ENCODE peak calls at places on chromosomes 7 and 10, in eight cellular contexts. X is neural progenitor cell; M is astrocyte of the spinal cord; J is adrenal gland; E is AG04449; Z is astrocyte of the cerebellum; K is effector memory CD4-positive, alpha-beta T cell; W is heart right ventricle. B is an unnamed sample.

GRCh38 chr10:17984056-17984455 is 32.3 kb downstream of the SLC39A12 start:
- DNase-seq in Z (peak), J (no peak), X (no peak), M (peak), E (no peak), K (no peak), W (no peak), B (no peak)

GRCh38 chr10:129491123-129491734 is 24.2 kb downstream of the MGMT start:
- DNase-seq in M (peak), E (no peak), W (no peak), K (no peak), Z (no peak), J (no peak), X (peak), B (no peak)

GRCh38 chr7:116271980-116272886 is 61.9 kb downstream of the TES start:
- DNase-seq in E (peak), X (no peak), W (no peak), K (no peak), M (peak), J (peak), Z (peak), B (no peak)

GRCh38 chr10:3935141-3935540 is 150.1 kb upstream of the KLF6 start:
- DNase-seq in W (peak), J (no peak), X (no peak), M (peak), Z (peak), E (no peak), K (peak), B (no peak)

GRCh38 chr7:107045980-107046379 is 1.5 kb downstream of the PRKAR2B start:
- DNase-seq in W (no peak), Z (no peak), X (no peak), E (peak), J (no peak), M (peak), K (no peak), B (no peak)

GRCh38 chr10:5945561-5946418 is 31.6 kb downstream of the IL15RA start:
- DNase-seq in E (peak), K (no peak), W (peak), J (peak), Z (peak), X (no peak), M (peak), B (no peak)

GRCh38 chr7:27464970-27465369 is 197.7 kb downstream of the HIBADH start:
- DNase-seq in W (no peak), K (no peak), E (no peak), M (no peak), J (no peak), X (no peak), Z (no peak), B (no peak)

GRCh38 chr7:81616951-81617350 is 152.9 kb downstream of the HGF start:
- DNase-seq in E (no peak), M (peak), J (no peak), X (no peak), K (no peak), Z (no peak), W (no peak), B (no peak)

GRCh38 chr10:14583252-14583651 is 191.4 kb downstream of the FAM107B start:
- DNase-seq in Z (no peak), J (no peak), M (no peak), K (peak), W (no peak), X (no peak), E (no peak), B (no peak)

GRCh38 chr7:155198901-155199845 is 98.5 kb upstream of the INSIG1 start:
- DNase-seq in W (no peak), M (peak), X (no peak), J (no peak), Z (no peak), K (no peak), E (peak), B (no peak)

GRCh38 chr7:31896929-31897328 is 173.3 kb downstream of the PDE1C start:
- DNase-seq in W (no peak), M (no peak), K (no peak), J (no peak), X (no peak), Z (no peak), E (peak), B (no peak)

GRCh38 chr10:120505866-120506265 is 48.8 kb downstream of the PLPP4 start:
- DNase-seq in E (no peak), X (no peak), Z (peak), M (peak), W (no peak), J (no peak), K (no peak), B (no peak)

GRCh38 chr7:28020302-28020940 is 160.2 kb downstream of the JAZF1 start:
- DNase-seq in Z (peak), E (no peak), W (peak), M (peak), J (peak), X (peak), K (no peak), B (peak)

GRCh38 chr7:122651451-122651850 is 47.5 kb downstream of the RNF133 start:
- DNase-seq in X (no peak), J (no peak), W (no peak), E (no peak), M (no peak), Z (no peak), K (no peak), B (no peak)

GRCh38 chr7:140260338-140260737 is 83.6 kb upstream of the KDM7A start:
- DNase-seq in X (no peak), J (no peak), E (no peak), Z (no peak), W (no peak), K (no peak), M (no peak), B (no peak)

GRCh38 chr10:1364151-1364910 is 308.1 kb downstream of the WDR37 start:
- DNase-seq in X (no peak), M (no peak), Z (no peak), W (no peak), E (no peak), J (no peak), K (no peak), B (no peak)

GRCh38 chr10:34906021-34906965 is 91.2 kb upstream of the PARD3 start:
- DNase-seq in X (peak), K (no peak), E (no peak), J (peak), W (no peak), Z (no peak), M (peak), B (no peak)

GRCh38 chr10:73439605-73440298 is 6.4 kb upstream of the MSS51 start:
- DNase-seq in X (no peak), W (no peak), E (peak), M (peak), J (no peak), Z (no peak), K (no peak), B (no peak)

GRCh38 chr10:29668628-29669027 is 33.9 kb upstream of the SVIL start:
- DNase-seq in M (peak), E (no peak), Z (no peak), X (no peak), W (no peak), K (no peak), J (no peak), B (no peak)

GRCh38 chr10:3396116-3396515 is 223.5 kb upstream of the PITRM1 start:
- DNase-seq in M (no peak), W (no peak), Z (no peak), J (no peak), K (no peak), X (no peak), E (no peak), B (no peak)

GRCh38 chr7:157548691-157549265 is 212.0 kb downstream of the DNAJB6 start:
- DNase-seq in J (no peak), Z (no peak), M (no peak), X (no peak), K (no peak), W (no peak), E (no peak), B (no peak)

GRCh38 chr7:117084286-117084685 is 131.0 kb downstream of the ST7 start:
- DNase-seq in J (no peak), K (no peak), M (no peak), W (no peak), E (no peak), Z (no peak), X (no peak), B (no peak)

GRCh38 chr7:99272476-99273045 is at the start of gene MYH16:
- DNase-seq in M (peak), E (no peak), W (no peak), K (no peak), X (no peak), J (no peak), Z (no peak), B (no peak)

GRCh38 chr7:33968591-33968990 is 63.3 kb downstream of the BMPER start:
- DNase-seq in E (no peak), X (no peak), W (no peak), J (no peak), Z (no peak), K (no peak), M (no peak), B (no peak)

GRCh38 chr7:28037220-28038010 is 143.2 kb downstream of the JAZF1 start:
- DNase-seq in W (no peak), Z (peak), E (peak), K (no peak), J (peak), X (no peak), M (peak), B (no peak)

GRCh38 chr7:18958627-18959026 is 158.8 kb downstream of the TWIST1 start:
- DNase-seq in X (no peak), K (no peak), E (peak), J (no peak), W (no peak), Z (peak), M (peak), B (no peak)

GRCh38 chr7:145082366-145083240 is 246.8 kb upstream of the TPK1 start:
- DNase-seq in E (no peak), K (no peak), Z (no peak), W (no peak), M (no peak), J (no peak), X (no peak), B (peak)

GRCh38 chr10:43862756-43863155 is 214.1 kb upstream of the ZNF32 start:
- DNase-seq in J (no peak), W (no peak), Z (no peak), X (no peak), K (no peak), E (no peak), M (no peak), B (no peak)

DNA sequence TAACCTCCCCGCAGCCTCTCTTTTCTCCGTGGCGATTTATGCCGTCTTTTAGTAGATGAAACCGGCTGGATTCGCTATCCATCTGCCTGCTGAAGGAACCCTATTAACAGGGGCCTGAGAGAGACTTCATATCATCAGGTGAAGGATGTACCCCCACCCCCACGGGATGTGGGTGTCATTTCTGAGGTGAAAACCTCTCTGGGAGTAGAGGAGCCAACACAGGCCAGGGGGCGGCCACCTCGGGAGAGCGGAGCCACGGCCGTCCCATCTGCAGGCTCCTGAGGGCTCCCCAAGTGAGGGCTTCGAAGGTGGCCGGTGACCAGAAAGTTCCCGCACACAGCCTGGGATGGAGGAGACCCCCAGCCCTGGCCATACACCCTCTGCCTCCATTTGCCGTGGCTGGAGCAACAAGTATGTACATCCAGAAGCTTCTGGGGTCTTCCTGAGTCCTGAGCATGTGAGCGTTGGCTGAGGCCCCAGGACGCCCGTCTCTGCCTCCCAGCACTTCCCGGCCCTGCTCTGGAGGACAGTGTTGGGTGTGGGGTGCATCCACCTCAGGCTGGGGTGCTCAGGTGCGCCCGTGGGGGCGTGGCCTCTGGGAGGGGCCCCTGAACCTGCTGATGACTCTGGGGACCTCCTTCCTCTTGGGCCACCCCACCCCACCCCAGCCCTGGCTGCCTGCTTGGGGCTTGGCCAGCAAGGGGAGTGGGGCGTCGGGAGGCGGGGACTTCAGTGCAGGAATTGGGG is 84.7 kb downstream of the NKX6-2 start:
- DNase-seq in W (peak), Z (no peak), E (no peak), X (no peak), M (no peak), K (no peak), J (no peak), B (no peak)
- H3K4me3 ChIP-seq in W (no peak), Z (no peak), E (no peak), X (no peak), M (no peak), K (no peak), J (no peak), B (no peak)

GRCh38 chr7:51316666-51317581 is at the start of gene COBL:
- DNase-seq in W (peak), Z (no peak), J (no peak), K (no peak), E (no peak), M (no peak), X (peak), B (no peak)
- H3K4me3 ChIP-seq in W (peak), Z (peak), J (no peak), K (no peak), E (no peak), M (peak), X (peak), B (peak)

GRCh38 chr10:101840741-101841453 is 2.7 kb downstream of the KCNIP2 start:
- DNase-seq in J (peak), K (peak), Z (peak), W (peak), X (peak), E (no peak), M (peak), B (peak)
- H3K4me3 ChIP-seq in J (no peak), K (peak), Z (peak), W (no peak), X (peak), E (peak), M (peak), B (peak)

DNA sequence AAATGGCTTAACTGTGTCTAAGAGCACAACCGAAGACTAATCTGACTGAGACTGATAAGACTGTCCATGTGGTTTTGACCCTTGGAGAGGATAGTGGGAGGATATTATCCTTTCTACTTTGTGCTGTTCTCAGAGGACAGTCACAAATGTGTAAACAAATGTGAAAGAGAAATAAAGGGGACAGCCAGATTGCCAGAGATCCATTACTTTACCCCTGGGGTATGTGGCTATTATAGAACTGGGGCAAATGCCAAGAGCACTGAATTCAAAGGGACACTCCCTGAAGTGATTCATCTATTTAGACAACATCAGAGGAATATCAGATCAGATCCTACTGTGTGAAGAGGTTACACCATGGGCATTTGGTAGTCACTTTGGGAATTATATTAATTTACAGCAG is 154.7 kb downstream of the RNLS start:
- DNase-seq in X (no peak), M (peak), W (no peak), J (no peak), E (no peak), K (no peak), Z (no peak), B (no peak)
- H3K4me3 ChIP-seq in X (no peak), M (no peak), W (no peak), J (no peak), E (no peak), K (no peak), Z (no peak), B (no peak)

DNA sequence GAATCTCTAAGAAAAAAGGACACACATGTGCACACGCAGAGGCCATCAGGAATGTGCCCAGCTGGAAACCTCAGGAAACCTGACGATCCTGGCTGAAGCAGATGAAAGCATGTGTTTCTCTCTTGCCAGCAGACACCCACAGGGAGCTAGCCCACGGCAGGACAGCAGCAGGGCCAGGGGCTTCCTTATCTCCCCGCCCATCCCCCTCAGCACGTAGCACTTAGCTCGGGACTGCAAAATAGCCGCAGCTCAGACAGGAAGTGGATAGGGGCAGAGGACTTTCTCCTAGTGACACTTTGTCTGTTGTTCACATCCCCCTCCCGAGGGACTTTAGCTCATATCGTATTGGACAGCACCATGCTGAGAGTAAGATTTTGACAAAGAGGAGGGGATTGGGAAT is 63.9 kb downstream of the MKI67 start:
- DNase-seq in E (no peak), J (no peak), K (no peak), W (no peak), Z (no peak), M (no peak), X (peak), B (no peak)
- H3K4me3 ChIP-seq in E (no peak), J (no peak), K (no peak), W (no peak), Z (no peak), M (no peak), X (no peak), B (peak)

DNA sequence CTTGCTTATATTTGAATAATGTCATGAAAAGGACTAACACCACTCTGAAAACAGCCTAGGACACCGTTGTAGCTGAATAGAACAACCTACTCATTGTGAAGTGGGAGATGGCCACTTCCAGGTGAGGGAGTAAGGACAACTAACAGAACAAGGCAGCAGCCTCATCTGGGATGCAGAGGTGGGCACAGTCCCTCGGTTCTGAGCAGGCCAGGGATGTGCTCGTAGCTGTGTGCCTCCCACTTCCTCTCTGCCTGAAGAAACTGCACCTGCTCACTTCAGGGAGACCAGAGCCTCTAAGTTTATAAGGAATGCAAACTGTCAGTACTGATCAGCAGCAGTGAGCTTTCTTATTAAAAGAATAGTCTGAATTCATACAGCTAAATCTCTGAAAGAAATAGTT is 2.5 kb downstream of the VSTM4 start:
- DNase-seq in E (no peak), J (no peak), X (no peak), Z (no peak), K (no peak), M (no peak), W (no peak), B (no peak)
- H3K4me3 ChIP-seq in E (no peak), J (no peak), X (no peak), Z (no peak), K (no peak), M (no peak), W (no peak), B (no peak)

DNA sequence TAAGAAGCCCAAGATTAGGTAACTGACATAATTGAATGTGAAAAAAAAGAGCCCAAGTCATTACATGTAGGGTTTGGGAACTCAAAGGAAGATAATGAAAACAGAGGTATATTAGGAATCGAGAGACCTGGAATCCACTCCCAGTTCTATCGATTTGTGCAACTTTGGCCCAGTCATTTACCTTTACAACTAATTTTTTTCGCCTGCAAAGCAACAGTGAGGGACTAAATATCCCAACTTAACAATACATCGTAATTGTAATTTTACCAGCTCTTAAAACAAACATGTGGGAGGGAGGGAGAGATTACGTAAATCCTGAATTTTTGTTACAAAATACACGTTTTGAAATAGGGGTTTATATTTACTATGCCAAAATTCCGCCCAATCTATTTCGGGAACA is 1.4 kb downstream of the MINDY3 start:
- DNase-seq in E (no peak), W (no peak), J (no peak), Z (no peak), K (no peak), X (no peak), M (no peak), B (no peak)
- H3K4me3 ChIP-seq in E (peak), W (no peak), J (no peak), Z (peak), K (no peak), X (peak), M (peak), B (peak)

GRCh38 chr7:24637706-24638105 is 64.5 kb downstream of the PALS2 start:
- DNase-seq in K (no peak), M (no peak), Z (no peak), E (no peak), W (no peak), X (no peak), J (no peak), B (no peak)
- H3K4me3 ChIP-seq in K (no peak), M (no peak), Z (no peak), E (no peak), W (no peak), X (no peak), J (no peak), B (no peak)

DNA sequence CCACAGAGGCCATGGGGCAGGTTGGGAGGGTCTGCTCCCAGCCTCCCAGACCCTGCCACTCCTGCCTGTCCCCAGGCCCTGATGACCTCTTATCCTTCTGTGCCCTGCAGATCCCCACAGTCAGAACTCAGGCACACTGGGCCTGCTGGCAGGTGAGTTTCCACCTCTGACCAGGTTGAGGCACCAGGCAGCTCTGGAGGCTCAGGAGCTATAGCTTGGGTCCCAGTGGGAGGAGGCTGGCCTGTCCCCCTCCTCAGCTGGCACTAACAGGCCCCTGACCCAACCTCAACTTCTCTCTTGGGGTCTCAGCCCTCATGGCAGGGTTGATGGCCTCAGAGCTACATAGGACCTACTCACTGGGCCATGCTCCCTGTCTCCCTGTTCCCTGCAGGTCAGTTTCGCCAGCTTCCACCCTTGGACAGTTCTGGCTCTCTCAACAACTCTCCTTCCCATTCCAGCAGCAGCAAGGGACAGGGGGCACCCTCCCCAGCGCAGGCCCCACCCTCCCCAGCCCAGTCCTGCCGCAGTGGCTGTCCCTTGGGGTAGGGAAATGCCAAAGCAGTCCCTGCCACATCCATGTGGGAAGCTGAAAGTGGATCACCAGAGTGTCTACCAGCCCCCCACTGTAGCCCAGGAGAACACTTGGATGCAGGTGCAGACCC is 2.7 kb upstream of the AEBP1 start:
- DNase-seq in K (no peak), J (no peak), X (no peak), E (no peak), W (no peak), Z (no peak), M (no peak), B (no peak)
- H3K4me3 ChIP-seq in K (no peak), J (no peak), X (no peak), E (no peak), W (no peak), Z (no peak), M (no peak), B (no peak)

DNA sequence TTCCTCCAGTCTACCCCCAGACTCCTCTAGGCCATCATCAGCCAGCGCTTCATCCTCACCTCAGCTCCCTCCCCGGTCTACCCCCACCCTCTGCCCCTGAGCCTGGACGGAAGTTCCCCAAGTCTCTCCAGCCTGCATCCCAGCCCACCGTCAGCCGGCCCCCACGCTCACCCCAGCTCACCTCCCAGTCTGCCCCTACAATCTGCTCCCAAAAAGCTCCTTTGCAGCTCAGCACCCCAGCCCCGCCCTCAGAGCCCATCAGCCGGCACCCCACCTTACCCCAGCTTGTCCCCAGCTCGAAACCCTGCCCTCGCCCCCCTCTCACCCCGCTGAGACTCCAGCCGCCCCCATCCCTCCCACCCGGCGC is 322 bp upstream of the RAMP3 start:
- DNase-seq in W (no peak), Z (no peak), J (no peak), E (no peak), K (no peak), X (no peak), M (no peak), B (no peak)
- H3K4me3 ChIP-seq in W (peak), Z (no peak), J (no peak), E (no peak), K (no peak), X (peak), M (no peak), B (no peak)